ENCODE peak calls at places on chromosomes 3 and 15, in eight cellular contexts. W is aorta, E is progenitor cell of endocrine pancreas, L is HS-27A, C is dermis microvascular lymphatic vessel endothelial cell, J is GDM1, U is NCI-H748 treated with DMSO at 0.1 percent for 48 hours, T is heart right ventricle. D is an unnamed sample.

GRCh38 chr3:59341441-59341840 is 291.6 kb upstream of the CFAP20DC start:
- DNase-seq in L (no peak), U (no peak), E (no peak), T (no peak), J (no peak), C (no peak), W (no peak), D (peak)

GRCh38 chr3:41247590-41247989 is 48.3 kb downstream of the CTNNB1 start:
- DNase-seq in J (no peak), E (no peak), U (no peak), L (no peak), W (no peak), T (no peak), C (no peak), D (no peak)

GRCh38 chr3:8712045-8712870 is 21.3 kb upstream of the CAV3 start:
- DNase-seq in L (peak), E (no peak), T (no peak), C (no peak), U (no peak), W (no peak), J (no peak), D (no peak)

GRCh38 chr15:67059127-67059553 is 6.3 kb upstream of the SMAD3 start:
- DNase-seq in L (no peak), U (no peak), E (no peak), C (no peak), T (peak), J (no peak), W (peak), D (no peak)

GRCh38 chr3:190056795-190057194 is 63.9 kb downstream of the P3H2 start:
- DNase-seq in T (no peak), J (no peak), C (no peak), E (no peak), U (no peak), L (no peak), W (no peak), D (no peak)

GRCh38 chr15:53059273-53060043 is 269.3 kb upstream of the ONECUT1 start:
- DNase-seq in U (no peak), L (no peak), T (no peak), E (no peak), C (no peak), J (no peak), W (no peak), D (no peak)

GRCh38 chr15:57235865-57236264 is 140.4 kb upstream of the CGNL1 start:
- DNase-seq in J (no peak), E (no peak), U (peak), L (peak), T (no peak), C (peak), W (no peak), D (peak)

GRCh38 chr3:129794319-129795201 is 99.0 kb downstream of the TMCC1 start:
- DNase-seq in U (peak), C (no peak), T (peak), W (no peak), L (no peak), E (peak), J (peak), D (peak)

GRCh38 chr3:160876568-160877100 is 120.6 kb downstream of the PPM1L start:
- DNase-seq in W (no peak), C (no peak), U (no peak), T (no peak), J (no peak), L (no peak), E (no peak), D (no peak)

GRCh38 chr15:66872394-66872793 is 170.4 kb downstream of the SMAD6 start:
- DNase-seq in U (no peak), T (no peak), W (no peak), L (no peak), J (no peak), E (no peak), C (no peak), D (no peak)

GRCh38 chr3:159922861-159923312 is 65.7 kb upstream of the IL12A start:
- DNase-seq in E (no peak), U (no peak), W (no peak), C (no peak), J (no peak), T (no peak), L (no peak), D (no peak)

GRCh38 chr15:88512606-88513005 is 33.9 kb downstream of the DET1 start:
- DNase-seq in E (no peak), J (no peak), T (no peak), C (no peak), W (no peak), L (no peak), U (no peak), D (no peak)

GRCh38 chr3:29338981-29339833 is 58.3 kb downstream of the RBMS3 start:
- DNase-seq in L (no peak), C (no peak), U (no peak), E (no peak), W (no peak), J (no peak), T (no peak), D (peak)

GRCh38 chr15:65072027-65072426 is 4.2 kb upstream of the RASL12 start:
- DNase-seq in T (no peak), C (no peak), W (no peak), L (no peak), U (no peak), E (no peak), J (no peak), D (no peak)

GRCh38 chr15:66907826-66908502 is 157.4 kb upstream of the SMAD3 start:
- DNase-seq in C (no peak), L (no peak), T (peak), J (peak), U (no peak), W (peak), E (no peak), D (peak)

GRCh38 chr3:155189478-155189877 is 104.0 kb downstream of the STRIT1 start:
- DNase-seq in J (no peak), L (no peak), W (no peak), U (no peak), T (no peak), C (no peak), E (no peak), D (no peak)

GRCh38 chr15:90617171-90617570 is 87.4 kb downstream of the CRTC3 start:
- DNase-seq in U (no peak), C (no peak), L (no peak), J (no peak), E (no peak), T (no peak), W (no peak), D (no peak)

GRCh38 chr15:80643296-80643965 is 51.7 kb upstream of the ABHD17C start:
- DNase-seq in W (no peak), U (no peak), J (no peak), L (no peak), E (no peak), C (peak), T (no peak), D (no peak)

GRCh38 chr3:169348981-169349942 is 314.2 kb downstream of the MECOM start:
- DNase-seq in U (no peak), C (no peak), T (no peak), L (peak), J (no peak), E (no peak), W (no peak), D (no peak)

GRCh38 chr3:5021571-5022092 is 42.4 kb downstream of the BHLHE40 start:
- DNase-seq in U (no peak), J (no peak), L (no peak), E (no peak), W (no peak), T (no peak), C (no peak), D (no peak)

GRCh38 chr3:53083496-53083895 is 37.6 kb upstream of the SFMBT1 start:
- DNase-seq in W (peak), J (no peak), T (peak), L (no peak), C (no peak), U (no peak), E (no peak), D (no peak)

GRCh38 chr3:123194552-123194951 is 7.2 kb upstream of the SEC22A start:
- DNase-seq in W (peak), U (no peak), C (no peak), J (no peak), T (peak), L (no peak), E (peak), D (peak)

GRCh38 chr3:127953092-127953491 is 38.1 kb downstream of the KBTBD12 start:
- DNase-seq in E (no peak), U (no peak), W (no peak), T (no peak), C (no peak), L (no peak), J (no peak), D (no peak)

GRCh38 chr3:164752814-164753213 is 325.5 kb downstream of the SI start:
- DNase-seq in C (no peak), E (no peak), J (no peak), L (no peak), T (no peak), U (no peak), W (no peak), D (no peak)

GRCh38 chr3:71022552-71023335 is 560.8 kb downstream of the FOXP1 start:
- DNase-seq in U (no peak), C (no peak), W (no peak), E (no peak), T (no peak), L (no peak), J (no peak), D (peak)

GRCh38 chr15:45473068-45473467 is 49.5 kb downstream of the SLC30A4 start:
- DNase-seq in U (no peak), T (no peak), J (no peak), C (no peak), L (no peak), E (no peak), W (no peak), D (no peak)

GRCh38 chr15:40354408-40355171 is 3.4 kb upstream of the DISP2 start:
- DNase-seq in L (no peak), C (no peak), T (no peak), J (no peak), W (no peak), U (no peak), E (no peak), D (peak)

GRCh38 chr15:47675735-47676134 is 41.6 kb upstream of the SEMA6D start:
- DNase-seq in J (no peak), E (no peak), C (no peak), L (no peak), W (no peak), T (no peak), U (no peak), D (peak)

GRCh38 chr3:147701195-147701594 is 292.0 kb downstream of the ZIC1 start:
- DNase-seq in T (no peak), W (no peak), C (no peak), E (no peak), L (no peak), J (no peak), U (no peak), D (no peak)

GRCh38 chr3:151918253-151919029 is 45.0 kb downstream of the SUCNR1 start:
- DNase-seq in E (no peak), W (no peak), J (peak), C (peak), T (no peak), L (peak), U (peak), D (peak)

GRCh38 chr3:113002033-113002432 is 11.2 kb downstream of the GTPBP8 start:
- DNase-seq in C (no peak), L (no peak), E (no peak), U (no peak), J (no peak), W (no peak), T (no peak), D (no peak)

GRCh38 chr3:24417730-24418129 is 76.9 kb downstream of the THRB start:
- DNase-seq in J (no peak), W (no peak), U (no peak), L (no peak), T (no peak), C (no peak), E (no peak), D (no peak)